ENCODE peak calls at places on chromosome X, in six cellular contexts. U is GM12892, I is ovary, X is endothelial cell of umbilical vein, Q is upper lobe of left lung, P is lower leg skin. M is an unnamed sample.

GRCh38 chrX:68807818-68808217 is 21.0 kb upstream of the EFNB1 start:
- DNase-seq in U (no peak), I (no peak), X (peak; percentile 35), Q (no peak), P (no peak), M (no peak)

GRCh38 chrX:33204889-33205288 is 6.5 kb downstream of the DMD start:
- DNase-seq in U (no peak), I (no peak), X (no peak), Q (no peak), P (no peak), M (no peak)

GRCh38 chrX:132219343-132219768 is at the start of gene RAP2C:
- DNase-seq in U (peak; percentile 26), I (peak; percentile 65), X (peak; percentile 67), Q (peak; percentile 86), P (peak; percentile 93), M (peak; percentile 63)

GRCh38 chrX:54446084-54446483 is 5.9 kb downstream of the TSR2 start:
- DNase-seq in U (no peak), I (no peak), X (no peak), Q (no peak), P (no peak), M (no peak)

GRCh38 chrX:41827886-41828285 is 95.5 kb downstream of the CASK start:
- DNase-seq in U (no peak), I (no peak), X (no peak), Q (no peak), P (no peak), M (no peak)

GRCh38 chrX:67780694-67781109 is 236.9 kb downstream of the AR start:
- DNase-seq in U (no peak), I (peak; percentile 85), X (peak; percentile 90), Q (peak; percentile 73), P (peak; percentile 89), M (no peak)

GRCh38 chrX:42531431-42531830 is 246.5 kb downstream of the PPP1R2C start:
- DNase-seq in U (no peak), I (no peak), X (no peak), Q (no peak), P (no peak), M (no peak)

GRCh38 chrX:79153348-79153747 is 8.9 kb downstream of the GPR174 start:
- DNase-seq in U (no peak), I (no peak), X (no peak), Q (no peak), P (no peak), M (no peak)

GRCh38 chrX:68084765-68085164 is 348.5 kb downstream of the OPHN1 start:
- DNase-seq in U (no peak), I (no peak), X (no peak), Q (no peak), P (no peak), M (no peak)

GRCh38 chrX:16869393-16870094 is 618 bp downstream of the RBBP7 start:
- DNase-seq in U (peak; percentile 31), I (no peak), X (peak; percentile 13), Q (peak; percentile 24), P (no peak), M (peak; percentile 4)

GRCh38 chrX:22351966-22352365 is 79.3 kb downstream of the CBLL2 start:
- DNase-seq in U (no peak), I (no peak), X (peak; percentile 26), Q (no peak), P (no peak), M (no peak)

GRCh38 chrX:34918856-34919255 is 23.7 kb upstream of the FAM47B start:
- DNase-seq in U (no peak), I (no peak), X (peak; percentile 67), Q (no peak), P (no peak), M (peak; percentile 4)

GRCh38 chrX:142998447-142999208 is 27.1 kb upstream of the SPANXN4 start:
- DNase-seq in U (no peak), I (no peak), X (no peak), Q (no peak), P (no peak), M (no peak)

GRCh38 chrX:136310411-136310810 is 9.6 kb downstream of the ADGRG4 start:
- DNase-seq in U (no peak), I (no peak), X (no peak), Q (no peak), P (no peak), M (no peak)

GRCh38 chrX:65534450-65535292 is at the start of gene LAS1L:
- DNase-seq in U (peak; percentile 71), I (peak; percentile 89), X (peak; percentile 92), Q (peak; percentile 89), P (peak; percentile 97), M (peak; percentile 84)
- TF ChIP-seq POLR2A in U (peak; percentile 84), I (peak; percentile 28), X (no peak), Q (no peak), P (no peak), M (no peak)

GRCh38 chrX:154396948-154397887 is 959 bp upstream of the RPL10 start:
- DNase-seq in U (peak; percentile 61), I (peak; percentile 83), X (peak; percentile 61), Q (peak; percentile 75), P (peak; percentile 94), M (no peak)
- TF ChIP-seq POLR2A in U (no peak), I (peak; percentile 53), X (no peak), Q (no peak), P (no peak), M (no peak)

GRCh38 chrX:45783002-45783401 is 582.3 kb upstream of the DIPK2B start:
- DNase-seq in U (no peak), I (no peak), X (no peak), Q (no peak), P (no peak), M (no peak)

GRCh38 chrX:45788941-45789348 is 588.3 kb upstream of the DIPK2B start:
- DNase-seq in U (no peak), I (no peak), X (peak; percentile 79), Q (no peak), P (no peak), M (no peak)

GRCh38 chrX:45784590-45784989 is 583.9 kb upstream of the DIPK2B start:
- DNase-seq in U (no peak), I (no peak), X (peak; percentile 12), Q (no peak), P (no peak), M (no peak)

GRCh38 chrX:45788315-45788714 is 587.6 kb upstream of the DIPK2B start:
- DNase-seq in U (no peak), I (no peak), X (peak; percentile 64), Q (no peak), P (no peak), M (no peak)
- TF ChIP-seq POLR2A in U (no peak), I (no peak), X (no peak), Q (no peak), P (no peak), M (no peak)

GRCh38 chrX:18422886-18423285 is 2.5 kb upstream of the CDKL5 start:
- DNase-seq in U (no peak), I (no peak), X (no peak), Q (no peak), P (no peak), M (no peak)

GRCh38 chrX:18426004-18426320 is 554 bp downstream of the CDKL5 start:
- DNase-seq in U (no peak), I (no peak), X (no peak), Q (no peak), P (no peak), M (no peak)

GRCh38 chrX:18428006-18428405 is 2.6 kb downstream of the CDKL5 start:
- DNase-seq in U (no peak), I (no peak), X (no peak), Q (no peak), P (no peak), M (no peak)

GRCh38 chrX:18424482-18425198 is 768 bp upstream of the CDKL5 start:
- DNase-seq in U (no peak), I (peak; percentile 32), X (peak; percentile 41), Q (peak; percentile 26), P (no peak), M (no peak)

GRCh38 chrX:18425199-18426003 is at the start of gene CDKL5:
- DNase-seq in U (peak; percentile 53), I (peak; percentile 97), X (peak; percentile 94), Q (peak; percentile 98), P (peak; percentile 99), M (peak; percentile 97)
- TF ChIP-seq POLR2A in U (peak; percentile 52), I (peak; percentile 67), X (no peak), Q (peak; percentile 84), P (no peak), M (peak; percentile 88)

M was measured in prostate gland.